ENCODE peak calls at places on chromosomes 4 and X, in five cellular contexts. One of them, this sample, is unnamed.

GRCh38 chr4:48223633-48224295 is 45.9 kb downstream of the TEC start:
- DNase-seq in mesendoderm: no peak
- DNase-seq in stimulated activated CD4-positive, alpha-beta T cell treated with anti-CD3 and anti-CD28 coated beads, Interleukin-2, amount 100 ng/mL, for 48 hours: no peak
- DNase-seq in NCI-H1105 treated with DMSO at 0.1 percent for 48 hours: no peak
- DNase-seq in right cardiac atrium: no peak
- DNase-seq in this sample: no peak

GRCh38 chr4:152515678-152516077 is 20.2 kb downstream of the FBXW7 start:
- DNase-seq in right cardiac atrium: peak
- DNase-seq in NCI-H1105 treated with DMSO at 0.1 percent for 48 hours: no peak
- DNase-seq in stimulated activated CD4-positive, alpha-beta T cell treated with anti-CD3 and anti-CD28 coated beads, Interleukin-2, amount 100 ng/mL, for 48 hours: no peak
- DNase-seq in mesendoderm: no peak
- DNase-seq in this sample: no peak

GRCh38 chrX:20101927-20102581 is 14.7 kb downstream of the MAP7D2 start:
- DNase-seq in right cardiac atrium: no peak
- DNase-seq in mesendoderm: no peak
- DNase-seq in stimulated activated CD4-positive, alpha-beta T cell treated with anti-CD3 and anti-CD28 coated beads, Interleukin-2, amount 100 ng/mL, for 48 hours: no peak
- DNase-seq in NCI-H1105 treated with DMSO at 0.1 percent for 48 hours: no peak
- DNase-seq in this sample: no peak

GRCh38 chrX:107450823-107451509 is 1.5 kb downstream of the FRMPD3 start:
- DNase-seq in NCI-H1105 treated with DMSO at 0.1 percent for 48 hours: no peak
- DNase-seq in stimulated activated CD4-positive, alpha-beta T cell treated with anti-CD3 and anti-CD28 coated beads, Interleukin-2, amount 100 ng/mL, for 48 hours: no peak
- DNase-seq in right cardiac atrium: no peak
- DNase-seq in mesendoderm: peak
- DNase-seq in this sample: no peak

GRCh38 chr4:151641167-151641566 is 119.6 kb downstream of the GATB start:
- DNase-seq in mesendoderm: no peak
- DNase-seq in stimulated activated CD4-positive, alpha-beta T cell treated with anti-CD3 and anti-CD28 coated beads, Interleukin-2, amount 100 ng/mL, for 48 hours: no peak
- DNase-seq in right cardiac atrium: no peak
- DNase-seq in NCI-H1105 treated with DMSO at 0.1 percent for 48 hours: no peak
- DNase-seq in this sample: no peak

GRCh38 chr4:164396439-164396838 is 357.5 kb upstream of the SMIM31 start:
- DNase-seq in NCI-H1105 treated with DMSO at 0.1 percent for 48 hours: no peak
- DNase-seq in right cardiac atrium: no peak
- DNase-seq in mesendoderm: peak
- DNase-seq in stimulated activated CD4-positive, alpha-beta T cell treated with anti-CD3 and anti-CD28 coated beads, Interleukin-2, amount 100 ng/mL, for 48 hours: no peak
- DNase-seq in this sample: no peak

GRCh38 chrX:68917799-68918198 is 89.0 kb downstream of the EFNB1 start:
- DNase-seq in mesendoderm: peak
- DNase-seq in NCI-H1105 treated with DMSO at 0.1 percent for 48 hours: no peak
- DNase-seq in right cardiac atrium: no peak
- DNase-seq in stimulated activated CD4-positive, alpha-beta T cell treated with anti-CD3 and anti-CD28 coated beads, Interleukin-2, amount 100 ng/mL, for 48 hours: no peak
- DNase-seq in this sample: no peak

GRCh38 chr4:11070813-11071212 is 357.9 kb downstream of the HS3ST1 start:
- DNase-seq in stimulated activated CD4-positive, alpha-beta T cell treated with anti-CD3 and anti-CD28 coated beads, Interleukin-2, amount 100 ng/mL, for 48 hours: no peak
- DNase-seq in NCI-H1105 treated with DMSO at 0.1 percent for 48 hours: no peak
- DNase-seq in right cardiac atrium: no peak
- DNase-seq in mesendoderm: no peak
- DNase-seq in this sample: no peak

GRCh38 chr4:93835929-93836328 is 7.4 kb downstream of the ATOH1 start:
- DNase-seq in NCI-H1105 treated with DMSO at 0.1 percent for 48 hours: no peak
- DNase-seq in right cardiac atrium: no peak
- DNase-seq in stimulated activated CD4-positive, alpha-beta T cell treated with anti-CD3 and anti-CD28 coated beads, Interleukin-2, amount 100 ng/mL, for 48 hours: no peak
- DNase-seq in mesendoderm: no peak
- DNase-seq in this sample: no peak

GRCh38 chr4:88503344-88503743 is 20.2 kb downstream of the PYURF start:
- DNase-seq in stimulated activated CD4-positive, alpha-beta T cell treated with anti-CD3 and anti-CD28 coated beads, Interleukin-2, amount 100 ng/mL, for 48 hours: no peak
- DNase-seq in NCI-H1105 treated with DMSO at 0.1 percent for 48 hours: no peak
- DNase-seq in mesendoderm: no peak
- DNase-seq in right cardiac atrium: no peak
- DNase-seq in this sample: no peak

GRCh38 chrX:119828446-119828845 is 24.3 kb downstream of the UPF3B start:
- DNase-seq in stimulated activated CD4-positive, alpha-beta T cell treated with anti-CD3 and anti-CD28 coated beads, Interleukin-2, amount 100 ng/mL, for 48 hours: no peak
- DNase-seq in mesendoderm: no peak
- DNase-seq in NCI-H1105 treated with DMSO at 0.1 percent for 48 hours: no peak
- DNase-seq in right cardiac atrium: no peak
- DNase-seq in this sample: no peak

GRCh38 chrX:71302461-71303213 is 1.1 kb downstream of the ITGB1BP2 start:
- DNase-seq in stimulated activated CD4-positive, alpha-beta T cell treated with anti-CD3 and anti-CD28 coated beads, Interleukin-2, amount 100 ng/mL, for 48 hours: no peak
- DNase-seq in right cardiac atrium: no peak
- DNase-seq in mesendoderm: no peak
- DNase-seq in NCI-H1105 treated with DMSO at 0.1 percent for 48 hours: no peak
- DNase-seq in this sample: no peak

GRCh38 chrX:49610718-49611310 is 12.0 kb downstream of the GAGE1 start:
- DNase-seq in NCI-H1105 treated with DMSO at 0.1 percent for 48 hours: no peak
- DNase-seq in mesendoderm: no peak
- DNase-seq in stimulated activated CD4-positive, alpha-beta T cell treated with anti-CD3 and anti-CD28 coated beads, Interleukin-2, amount 100 ng/mL, for 48 hours: no peak
- DNase-seq in right cardiac atrium: no peak
- DNase-seq in this sample: no peak

GRCh38 chr4:122508083-122508482 is 51.6 kb upstream of the IL2 start:
- DNase-seq in right cardiac atrium: no peak
- DNase-seq in mesendoderm: peak
- DNase-seq in stimulated activated CD4-positive, alpha-beta T cell treated with anti-CD3 and anti-CD28 coated beads, Interleukin-2, amount 100 ng/mL, for 48 hours: no peak
- DNase-seq in NCI-H1105 treated with DMSO at 0.1 percent for 48 hours: no peak
- DNase-seq in this sample: no peak

GRCh38 chr4:6332042-6332668 is 62.5 kb downstream of the WFS1 start:
- DNase-seq in mesendoderm: peak
- DNase-seq in NCI-H1105 treated with DMSO at 0.1 percent for 48 hours: no peak
- DNase-seq in stimulated activated CD4-positive, alpha-beta T cell treated with anti-CD3 and anti-CD28 coated beads, Interleukin-2, amount 100 ng/mL, for 48 hours: peak
- DNase-seq in right cardiac atrium: no peak
- DNase-seq in this sample: peak

GRCh38 chr4:86924805-86925204 is 10.0 kb upstream of the AFF1 start:
- DNase-seq in right cardiac atrium: no peak
- DNase-seq in NCI-H1105 treated with DMSO at 0.1 percent for 48 hours: no peak
- DNase-seq in stimulated activated CD4-positive, alpha-beta T cell treated with anti-CD3 and anti-CD28 coated beads, Interleukin-2, amount 100 ng/mL, for 48 hours: no peak
- DNase-seq in mesendoderm: peak
- DNase-seq in this sample: no peak

GRCh38 chr4:78661923-78662521 is 110.5 kb downstream of the ANXA3 start:
- DNase-seq in right cardiac atrium: no peak
- DNase-seq in NCI-H1105 treated with DMSO at 0.1 percent for 48 hours: no peak
- DNase-seq in stimulated activated CD4-positive, alpha-beta T cell treated with anti-CD3 and anti-CD28 coated beads, Interleukin-2, amount 100 ng/mL, for 48 hours: no peak
- DNase-seq in mesendoderm: no peak
- DNase-seq in this sample: no peak

GRCh38 chr4:22514431-22514830 is 1.4 kb downstream of the ADGRA3 start:
- DNase-seq in right cardiac atrium: no peak
- DNase-seq in NCI-H1105 treated with DMSO at 0.1 percent for 48 hours: no peak
- DNase-seq in stimulated activated CD4-positive, alpha-beta T cell treated with anti-CD3 and anti-CD28 coated beads, Interleukin-2, amount 100 ng/mL, for 48 hours: no peak
- DNase-seq in mesendoderm: no peak
- DNase-seq in this sample: no peak

GRCh38 chrX:112832481-112833095 is 8.0 kb downstream of the AMOT start:
- DNase-seq in mesendoderm: peak
- DNase-seq in NCI-H1105 treated with DMSO at 0.1 percent for 48 hours: peak
- DNase-seq in stimulated activated CD4-positive, alpha-beta T cell treated with anti-CD3 and anti-CD28 coated beads, Interleukin-2, amount 100 ng/mL, for 48 hours: no peak
- DNase-seq in right cardiac atrium: no peak
- DNase-seq in this sample: no peak

GRCh38 chr4:7802093-7802726 is 137.5 kb downstream of the AFAP1 start:
- DNase-seq in right cardiac atrium: peak
- DNase-seq in NCI-H1105 treated with DMSO at 0.1 percent for 48 hours: peak
- DNase-seq in stimulated activated CD4-positive, alpha-beta T cell treated with anti-CD3 and anti-CD28 coated beads, Interleukin-2, amount 100 ng/mL, for 48 hours: peak
- DNase-seq in mesendoderm: peak
- DNase-seq in this sample: no peak

GRCh38 chr4:834368-835147 is 8.6 kb upstream of the CPLX1 start:
- DNase-seq in stimulated activated CD4-positive, alpha-beta T cell treated with anti-CD3 and anti-CD28 coated beads, Interleukin-2, amount 100 ng/mL, for 48 hours: no peak
- DNase-seq in NCI-H1105 treated with DMSO at 0.1 percent for 48 hours: no peak
- DNase-seq in right cardiac atrium: no peak
- DNase-seq in mesendoderm: no peak
- DNase-seq in this sample: no peak

This sample was measured in cerebellar nuclear complex.